ENCODE peak calls at places on chromosomes 5 and 9, in four cellular contexts. One of them, this sample, is unnamed.
A peak's percentile ranks its signal among the peaks of the same experiment; 100 is the strongest.

GRCh38 chr9:114549677-114550330 is 37.8 kb upstream of the ATP6V1G1 start:
- DNase-seq in stimulated activated CD4-positive, alpha-beta T cell treated with anti-CD3 and anti-CD28 coated beads, Interleukin-2, amount 100 ng/mL, for 48 hours: no peak
- DNase-seq in skeletal muscle cell: no peak
- DNase-seq in hepatocyte: no peak
- DNase-seq in this sample: no peak

GRCh38 chr5:22901885-22902284 is 48.7 kb upstream of the CDH12 start:
- DNase-seq in stimulated activated CD4-positive, alpha-beta T cell treated with anti-CD3 and anti-CD28 coated beads, Interleukin-2, amount 100 ng/mL, for 48 hours: no peak
- DNase-seq in skeletal muscle cell: no peak
- DNase-seq in hepatocyte: no peak
- DNase-seq in this sample: no peak

GRCh38 chr9:18848657-18849056 is 184.4 kb downstream of the SAXO1 start:
- DNase-seq in stimulated activated CD4-positive, alpha-beta T cell treated with anti-CD3 and anti-CD28 coated beads, Interleukin-2, amount 100 ng/mL, for 48 hours: no peak
- DNase-seq in hepatocyte: no peak
- DNase-seq in skeletal muscle cell: no peak
- DNase-seq in this sample: no peak

GRCh38 chr5:16550316-16550952 is 66.4 kb downstream of the RETREG1 start:
- DNase-seq in stimulated activated CD4-positive, alpha-beta T cell treated with anti-CD3 and anti-CD28 coated beads, Interleukin-2, amount 100 ng/mL, for 48 hours: peak; percentile 40
- DNase-seq in hepatocyte: peak; percentile 64
- DNase-seq in skeletal muscle cell: no peak
- DNase-seq in this sample: no peak

GRCh38 chr5:137078171-137078665 is 420.9 kb downstream of the SPOCK1 start:
- DNase-seq in stimulated activated CD4-positive, alpha-beta T cell treated with anti-CD3 and anti-CD28 coated beads, Interleukin-2, amount 100 ng/mL, for 48 hours: no peak
- DNase-seq in hepatocyte: no peak
- DNase-seq in skeletal muscle cell: no peak
- DNase-seq in this sample: no peak

GRCh38 chr5:95822038-95822407 is 503 bp downstream of the GLRX start:
- DNase-seq in hepatocyte: peak; percentile 73
- DNase-seq in skeletal muscle cell: no peak
- DNase-seq in stimulated activated CD4-positive, alpha-beta T cell treated with anti-CD3 and anti-CD28 coated beads, Interleukin-2, amount 100 ng/mL, for 48 hours: no peak
- DNase-seq in this sample: no peak

GRCh38 chr5:142461028-142461427 is 136.2 kb upstream of the SPRY4 start:
- DNase-seq in skeletal muscle cell: no peak
- DNase-seq in stimulated activated CD4-positive, alpha-beta T cell treated with anti-CD3 and anti-CD28 coated beads, Interleukin-2, amount 100 ng/mL, for 48 hours: no peak
- DNase-seq in hepatocyte: no peak
- DNase-seq in this sample: no peak

GRCh38 chr9:81264516-81264915 is 424.8 kb downstream of the TLE1 start:
- DNase-seq in hepatocyte: peak; percentile 8
- DNase-seq in skeletal muscle cell: peak; percentile 11
- DNase-seq in stimulated activated CD4-positive, alpha-beta T cell treated with anti-CD3 and anti-CD28 coated beads, Interleukin-2, amount 100 ng/mL, for 48 hours: no peak
- DNase-seq in this sample: peak; percentile 93

GRCh38 chr5:54610197-54610898 is 92.8 kb downstream of the SNX18 start:
- DNase-seq in stimulated activated CD4-positive, alpha-beta T cell treated with anti-CD3 and anti-CD28 coated beads, Interleukin-2, amount 100 ng/mL, for 48 hours: no peak
- DNase-seq in skeletal muscle cell: no peak
- DNase-seq in hepatocyte: no peak
- DNase-seq in this sample: no peak

GRCh38 chr9:97575673-97576048 is 57.5 kb downstream of the TSTD2 start:
- DNase-seq in stimulated activated CD4-positive, alpha-beta T cell treated with anti-CD3 and anti-CD28 coated beads, Interleukin-2, amount 100 ng/mL, for 48 hours: no peak
- DNase-seq in hepatocyte: no peak
- DNase-seq in skeletal muscle cell: no peak
- DNase-seq in this sample: no peak

GRCh38 chr5:178642351-178642909 is 15.6 kb upstream of the CLK4 start:
- DNase-seq in stimulated activated CD4-positive, alpha-beta T cell treated with anti-CD3 and anti-CD28 coated beads, Interleukin-2, amount 100 ng/mL, for 48 hours: no peak
- DNase-seq in hepatocyte: peak; percentile 31
- DNase-seq in skeletal muscle cell: peak; percentile 99
- DNase-seq in this sample: no peak

GRCh38 chr5:96148376-96148775 is 186.7 kb upstream of the ELL2 start:
- DNase-seq in hepatocyte: no peak
- DNase-seq in skeletal muscle cell: no peak
- DNase-seq in stimulated activated CD4-positive, alpha-beta T cell treated with anti-CD3 and anti-CD28 coated beads, Interleukin-2, amount 100 ng/mL, for 48 hours: no peak
- DNase-seq in this sample: no peak

GRCh38 chr5:159951387-159951786 is 35.1 kb downstream of the ADRA1B start:
- DNase-seq in skeletal muscle cell: no peak
- DNase-seq in stimulated activated CD4-positive, alpha-beta T cell treated with anti-CD3 and anti-CD28 coated beads, Interleukin-2, amount 100 ng/mL, for 48 hours: no peak
- DNase-seq in hepatocyte: no peak
- DNase-seq in this sample: no peak

GRCh38 chr5:56278267-56278826 is 45.2 kb upstream of the ANKRD55 start:
- DNase-seq in skeletal muscle cell: peak; percentile 90
- DNase-seq in stimulated activated CD4-positive, alpha-beta T cell treated with anti-CD3 and anti-CD28 coated beads, Interleukin-2, amount 100 ng/mL, for 48 hours: no peak
- DNase-seq in hepatocyte: peak; percentile 33
- DNase-seq in this sample: peak; percentile 81

This sample was measured in retinal pigment epithelial cell.